ENCODE peak calls at places on chromosomes 3 and 15, in four cellular contexts. P is kidney tubule cell; B is stimulated activated CD8-positive, alpha-beta memory T cell treated with anti-CD3 and anti-CD28 coated beads, Interleukin-4, amount 100 ng/mL, for 24 hours; T is stimulated activated CD4-positive, alpha-beta T cell treated with anti-CD3 and anti-CD28 coated beads, TNF-alpha, amount 100 ng/mL, for 4 hours. Z is an unnamed sample.

GRCh38 chr3:49792371-49793150 is 6.2 kb upstream of the IP6K1 start:
- DNase-seq in P (no peak), B (no peak), T (no peak), Z (no peak)

GRCh38 chr3:25448750-25449684 is 21.0 kb downstream of the RARB start:
- DNase-seq in P (peak; percentile 69), B (no peak), T (no peak), Z (peak; percentile 35)

GRCh38 chr15:38454687-38455071 is 752 bp downstream of the FAM98B start:
- DNase-seq in P (peak; percentile 22), B (no peak), T (no peak), Z (no peak)

GRCh38 chr3:100968908-100969556 is 24.2 kb downstream of the ABI3BP start:
- DNase-seq in P (no peak), B (no peak), T (no peak), Z (no peak)

GRCh38 chr15:36370735-36371115 is 208.7 kb upstream of the CDIN1 start:
- DNase-seq in P (peak; percentile 82), B (no peak), T (no peak), Z (no peak)

GRCh38 chr15:48544816-48545215 is 100.7 kb downstream of the FBN1 start:
- DNase-seq in P (no peak), B (no peak), T (no peak), Z (no peak)

GRCh38 chr3:133606902-133607301 is 33.4 kb downstream of the CDV3 start:
- DNase-seq in P (no peak), B (no peak), T (no peak), Z (no peak)

GRCh38 chr15:44157679-44158078 is 37.4 kb downstream of the FRMD5 start:
- DNase-seq in P (peak; percentile 96), B (no peak), T (no peak), Z (no peak)

GRCh38 chr15:71261934-71262333 is 146.7 kb downstream of the THSD4 start:
- DNase-seq in P (no peak), B (no peak), T (no peak), Z (no peak)